ENCODE peak calls at places on chromosomes 12 and 14, in six cellular contexts. N is A549, P is GM23248, G is heart right ventricle, C is sigmoid colon, X is neuronal stem cell. K is an unnamed sample.

GRCh38 chr14:97726661-97727060 is 929.5 kb downstream of the VRK1 start:
- DNase-seq in X (no peak), G (no peak), N (no peak), C (no peak), P (no peak), K (no peak)

GRCh38 chr12:111451649-111452129 is 46.0 kb downstream of the SH2B3 start:
- DNase-seq in G (no peak), P (peak; percentile 67), X (peak; percentile 23), N (peak; percentile 56), C (peak; percentile 22), K (no peak)

GRCh38 chr12:2360630-2361170 is 307.9 kb downstream of the CACNA1C start:
- DNase-seq in X (no peak), N (no peak), C (peak; percentile 21), G (no peak), P (no peak), K (no peak)

GRCh38 chr12:87332987-87333761 is 696.0 kb downstream of the C12orf50 start:
- DNase-seq in X (no peak), G (no peak), C (no peak), N (no peak), P (no peak), K (peak; percentile 57)

GRCh38 chr12:22670762-22671161 is 45.8 kb downstream of the ETNK1 start:
- DNase-seq in X (no peak), P (peak; percentile 32), C (no peak), N (no peak), G (no peak), K (no peak)

GRCh38 chr12:103169-103981 is 36.8 kb downstream of the IQSEC3 start:
- DNase-seq in C (peak; percentile 41), N (peak; percentile 73), G (no peak), X (peak; percentile 84), P (peak; percentile 13), K (peak; percentile 58)

GRCh38 chr12:4909397-4909733 is 340 bp upstream of the KCNA1 start:
- DNase-seq in C (no peak), G (no peak), X (no peak), P (peak; percentile 4), N (no peak), K (no peak)

GRCh38 chr12:95545731-95546490 is 5.4 kb downstream of the USP44 start:
- DNase-seq in X (peak; percentile 48), P (no peak), G (no peak), C (no peak), N (no peak), K (no peak)

GRCh38 chr12:21881950-21882349 is 59.3 kb downstream of the ABCC9 start:
- DNase-seq in X (no peak), G (peak; percentile 20), P (no peak), N (no peak), C (no peak), K (no peak)

GRCh38 chr12:116267948-116268347 is 9.5 kb downstream of the MED13L start:
- DNase-seq in N (no peak), G (no peak), X (no peak), P (no peak), C (no peak), K (no peak)

GRCh38 chr12:53221203-53222076 is 10.6 kb downstream of the RARG start:
- DNase-seq in G (peak; percentile 83), C (peak; percentile 85), P (peak; percentile 88), N (peak; percentile 75), X (peak; percentile 78), K (peak; percentile 73)

GRCh38 chr12:87660987-87661769 is 368.0 kb downstream of the C12orf50 start:
- DNase-seq in G (no peak), N (no peak), X (no peak), C (no peak), P (no peak), K (no peak)

GRCh38 chr14:35883677-35884293 is 57.6 kb downstream of the BRMS1L start:
- DNase-seq in C (no peak), X (no peak), G (no peak), P (peak; percentile 61), N (peak; percentile 43), K (peak; percentile 25)

GRCh38 chr12:59643576-59643975 is 47.7 kb downstream of the SLC16A7 start:
- DNase-seq in G (no peak), P (no peak), C (no peak), X (no peak), N (no peak), K (no peak)

GRCh38 chr12:26938660-26939185 is 453 bp downstream of the FGFR1OP2 start:
- DNase-seq in G (no peak), P (peak; percentile 69), X (no peak), C (no peak), N (no peak), K (no peak)

GRCh38 chr12:12194206-12194605 is 72.6 kb downstream of the LRP6 start:
- DNase-seq in P (peak; percentile 41), C (no peak), G (no peak), N (peak; percentile 28), X (no peak), K (no peak)

GRCh38 chr12:131641315-131641714 is 69.6 kb upstream of the SFSWAP start:
- DNase-seq in X (no peak), N (no peak), G (no peak), C (no peak), P (no peak), K (no peak)

GRCh38 chr12:94262228-94263010 is 114.0 kb downstream of the PLXNC1 start:
- DNase-seq in X (no peak), P (peak; percentile 99), G (peak; percentile 80), N (peak; percentile 38), C (peak; percentile 95), K (peak; percentile 85)

GRCh38 chr12:16358896-16359295 is 11.5 kb downstream of the MGST1 start:
- DNase-seq in P (peak; percentile 57), X (no peak), C (no peak), N (no peak), G (no peak), K (no peak)

GRCh38 chr14:104688755-104689619 is at the start of gene INF2:
- DNase-seq in X (peak; percentile 54), G (peak; percentile 75), C (no peak), N (peak; percentile 87), P (peak; percentile 86), K (peak; percentile 75)

GRCh38 chr12:94841904-94842610 is 161.4 kb downstream of the NDUFA12 start:
- DNase-seq in N (no peak), G (no peak), C (no peak), X (no peak), P (no peak), K (no peak)

GRCh38 chr12:92141585-92142244 is 3.9 kb downstream of the BTG1 start:
- DNase-seq in P (no peak), N (no peak), C (no peak), X (no peak), G (no peak), K (no peak)

DNA sequence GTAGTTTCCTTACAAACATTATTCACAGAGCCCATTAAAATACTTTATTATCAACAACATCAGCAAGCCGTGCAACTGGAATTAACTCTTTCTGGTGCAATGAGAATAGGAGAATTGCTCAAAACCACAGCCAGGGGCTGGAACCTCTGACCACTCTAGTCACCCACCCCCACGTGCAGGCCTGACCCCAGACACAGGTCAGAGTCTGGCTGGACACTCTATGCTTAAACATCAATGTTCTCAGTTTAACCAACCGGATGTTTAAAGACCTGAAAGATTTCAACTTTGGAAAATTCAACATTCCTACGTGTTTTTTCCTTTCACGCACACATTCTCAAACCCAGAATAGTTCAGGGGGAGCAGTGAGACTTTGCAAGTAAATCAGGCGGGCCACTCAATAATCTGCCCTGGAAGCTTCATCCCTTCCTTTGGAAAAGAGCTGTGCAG is 65.1 kb downstream of the FOXN3 start:
- DNase-seq in G (no peak), P (peak; percentile 44), C (no peak), X (no peak), N (no peak), K (no peak)
- H3K4me1 ChIP-seq in G (peaks cover 27% of the 10 kb centered on the region), P (peaks cover 15% of the 10 kb centered on the region), C (peaks cover 45% of the 10 kb centered on the region), X (peaks cover 14% of the 10 kb centered on the region), N (peaks cover 11% of the 10 kb centered on the region), K (peaks cover 21% of the 10 kb centered on the region)

DNA sequence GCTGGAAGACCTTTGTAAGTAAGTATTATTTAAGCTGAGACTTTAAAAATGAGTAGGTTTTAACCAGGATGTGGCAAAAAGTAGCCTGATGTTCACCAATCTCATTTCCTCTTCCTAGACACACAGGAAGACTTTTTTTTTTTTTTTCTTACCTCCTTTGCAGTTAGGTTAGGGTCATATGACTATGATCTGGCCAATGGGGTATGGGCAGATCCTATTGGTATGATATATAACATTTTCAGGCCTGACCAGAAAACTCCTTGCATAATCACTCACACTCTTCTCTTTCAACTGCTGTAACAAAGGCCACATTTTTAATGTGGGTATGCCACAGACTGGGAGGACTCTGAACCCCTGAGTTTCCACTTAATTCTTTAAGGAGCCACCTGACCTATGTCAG is 2.7 kb upstream of the RPS6KA5 start:
- DNase-seq in N (peak; percentile 29), C (no peak), X (no peak), P (peak; percentile 2), G (no peak), K (no peak)
- H3K4me1 ChIP-seq in N (peaks cover 18% of the 10 kb centered on the region), C (peaks cover 49% of the 10 kb centered on the region), X (peaks cover 3% of the 10 kb centered on the region), P (no peaks in the 10 kb centered on the region), G (peaks cover 18% of the 10 kb centered on the region), K (peaks cover 3% of the 10 kb centered on the region)

GRCh38 chr14:57287745-57288144 is 19.0 kb downstream of the AP5M1 start:
- DNase-seq in P (no peak), N (no peak), C (no peak), G (no peak), X (no peak), K (no peak)

GRCh38 chr14:57290753-57291152 is 22.0 kb downstream of the AP5M1 start:
- DNase-seq in G (no peak), P (no peak), X (peak; percentile 70), N (no peak), C (no peak), K (no peak)

GRCh38 chr14:57293851-57294837 is 25.4 kb downstream of the AP5M1 start:
- DNase-seq in C (no peak), P (peak; percentile 55), G (no peak), X (no peak), N (no peak), K (no peak)

GRCh38 chr14:57295261-57295660 is 26.5 kb downstream of the AP5M1 start:
- DNase-seq in N (no peak), G (no peak), C (no peak), P (no peak), X (no peak), K (no peak)

DNA sequence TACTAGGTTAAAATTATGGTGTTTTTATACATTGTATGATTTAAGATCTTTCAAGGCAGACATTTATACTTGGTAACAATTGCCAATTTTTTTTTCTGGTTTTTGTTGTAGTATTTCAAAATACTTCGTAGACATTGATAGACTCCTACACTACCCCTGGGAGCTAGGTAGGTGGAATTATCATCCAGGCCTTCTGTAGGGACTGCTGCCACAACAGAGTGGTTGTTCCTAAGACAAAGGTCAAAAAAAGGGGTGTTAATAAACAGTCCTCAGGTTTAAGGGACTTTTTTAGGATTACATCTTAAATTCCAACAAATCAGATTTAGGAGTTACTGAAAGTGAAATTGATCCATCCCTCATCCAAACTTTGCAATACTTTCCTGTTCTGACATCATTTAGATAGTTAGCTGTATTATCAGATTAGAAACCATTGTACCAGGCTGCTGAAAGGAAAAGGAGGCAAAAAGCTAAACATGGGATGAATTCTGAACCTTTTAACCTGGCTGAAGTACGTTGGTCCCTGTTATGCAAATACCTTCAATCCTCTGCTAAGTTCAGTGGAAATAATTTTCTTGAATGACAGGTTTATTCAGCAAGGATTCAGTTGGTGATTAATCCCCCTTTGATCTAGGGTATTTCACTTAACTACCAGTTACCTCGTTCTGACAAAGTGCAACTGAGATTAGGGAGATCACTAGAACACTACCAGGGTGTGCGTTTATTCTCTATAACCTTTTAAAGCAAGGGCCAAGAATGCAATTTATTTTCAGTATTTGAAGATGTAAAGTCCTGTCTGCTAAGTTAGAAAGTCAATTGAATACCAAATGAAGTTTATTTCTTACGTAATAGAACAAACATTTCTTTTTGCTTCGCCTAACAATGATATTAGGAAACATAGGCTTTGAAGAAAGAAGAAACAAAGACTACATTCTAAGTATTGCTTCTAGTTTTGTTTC is 23.2 kb downstream of the AP5M1 start:
- DNase-seq in P (no peak), G (no peak), X (peak; percentile 60), N (no peak), C (no peak), K (no peak)
- H3K4me1 ChIP-seq in P (no peaks in the 10 kb centered on the region), G (no peaks in the 10 kb centered on the region), X (peaks cover 10% of the 10 kb centered on the region), N (no peaks in the 10 kb centered on the region), C (no peaks in the 10 kb centered on the region), K (no peaks in the 10 kb centered on the region)

GRCh38 chr12:120844297-120844696 is 59.9 kb downstream of the SPPL3 start:
- DNase-seq in G (no peak), P (no peak), N (no peak), X (no peak), C (no peak), K (no peak)
- H3K4me1 ChIP-seq in G (peaks cover 83% of the 10 kb centered on the region), P (peaks cover 19% of the 10 kb centered on the region), N (no peaks in the 10 kb centered on the region), X (peaks cover 11% of the 10 kb centered on the region), C (peaks cover 58% of the 10 kb centered on the region), K (peaks cover 3% of the 10 kb centered on the region)